ENCODE peak calls at places on chromosomes 6 and 20, in seven cellular contexts. One of them, this sample, is unnamed.

GRCh38 chr6:52552278-52552643 is 24.6 kb downstream of the TRAM2 start:
- DNase-seq in mesendoderm: no peak
- DNase-seq in trophoblast cell: no peak
- DNase-seq in neuronal stem cell: no peak
- DNase-seq in mesenchymal stem cell: no peak
- DNase-seq in H9: no peak
- DNase-seq in H1: no peak
- DNase-seq in this sample: no peak

GRCh38 chr20:45017281-45017680 is 51.0 kb downstream of the STK4 start:
- DNase-seq in mesendoderm: peak
- DNase-seq in trophoblast cell: no peak
- DNase-seq in neuronal stem cell: no peak
- DNase-seq in mesenchymal stem cell: no peak
- DNase-seq in H9: peak
- DNase-seq in H1: no peak
- DNase-seq in this sample: no peak

GRCh38 chr20:34713194-34713943 is 9.2 kb downstream of the TP53INP2 start:
- DNase-seq in mesendoderm: no peak
- DNase-seq in trophoblast cell: peak
- DNase-seq in neuronal stem cell: no peak
- DNase-seq in mesenchymal stem cell: peak
- DNase-seq in H9: no peak
- DNase-seq in H1: no peak
- DNase-seq in this sample: peak

GRCh38 chr20:54044156-54044555 is 26.2 kb downstream of the BCAS1 start:
- DNase-seq in mesendoderm: no peak
- DNase-seq in trophoblast cell: no peak
- DNase-seq in neuronal stem cell: no peak
- DNase-seq in mesenchymal stem cell: peak
- DNase-seq in H9: no peak
- DNase-seq in H1: no peak
- DNase-seq in this sample: peak

GRCh38 chr6:73652637-73653570 is 888 bp downstream of the SLC17A5 start:
- DNase-seq in mesendoderm: peak
- DNase-seq in trophoblast cell: peak
- DNase-seq in neuronal stem cell: peak
- DNase-seq in mesenchymal stem cell: peak
- DNase-seq in H9: peak
- DNase-seq in H1: peak
- DNase-seq in this sample: peak

GRCh38 chr20:47620808-47621805 is 119.4 kb downstream of the NCOA3 start:
- DNase-seq in mesendoderm: peak
- DNase-seq in trophoblast cell: no peak
- DNase-seq in neuronal stem cell: peak
- DNase-seq in mesenchymal stem cell: peak
- DNase-seq in H9: no peak
- DNase-seq in H1: no peak
- DNase-seq in this sample: peak

GRCh38 chr6:116461563-116462507 is 660 bp downstream of the CALHM6 start:
- DNase-seq in mesendoderm: peak
- DNase-seq in trophoblast cell: peak
- DNase-seq in neuronal stem cell: peak
- DNase-seq in mesenchymal stem cell: peak
- DNase-seq in H9: peak
- DNase-seq in H1: peak
- DNase-seq in this sample: peak

GRCh38 chr6:7540595-7540994 is 876 bp upstream of the DSP start:
- DNase-seq in mesendoderm: peak
- DNase-seq in trophoblast cell: peak
- DNase-seq in neuronal stem cell: no peak
- DNase-seq in mesenchymal stem cell: peak
- DNase-seq in H9: peak
- DNase-seq in H1: no peak
- DNase-seq in this sample: no peak

GRCh38 chr6:12288844-12289654 is 1.1 kb upstream of the EDN1 start:
- DNase-seq in mesendoderm: peak
- DNase-seq in trophoblast cell: peak
- DNase-seq in neuronal stem cell: peak
- DNase-seq in mesenchymal stem cell: peak
- DNase-seq in H9: peak
- DNase-seq in H1: peak
- DNase-seq in this sample: peak

GRCh38 chr6:149924933-149925252 is 2.0 kb upstream of the RAET1G start:
- DNase-seq in mesendoderm: no peak
- DNase-seq in trophoblast cell: no peak
- DNase-seq in neuronal stem cell: no peak
- DNase-seq in mesenchymal stem cell: no peak
- DNase-seq in H9: no peak
- DNase-seq in H1: no peak
- DNase-seq in this sample: no peak

GRCh38 chr6:36657942-36658544 is 20.5 kb upstream of the CDKN1A start:
- DNase-seq in mesendoderm: no peak
- DNase-seq in trophoblast cell: no peak
- DNase-seq in neuronal stem cell: no peak
- DNase-seq in mesenchymal stem cell: peak
- DNase-seq in H9: no peak
- DNase-seq in H1: no peak
- DNase-seq in this sample: peak

GRCh38 chr6:111552999-111553398 is 52.7 kb downstream of the TRAF3IP2 start:
- DNase-seq in mesendoderm: peak
- DNase-seq in trophoblast cell: no peak
- DNase-seq in neuronal stem cell: no peak
- DNase-seq in mesenchymal stem cell: no peak
- DNase-seq in H9: no peak
- DNase-seq in H1: peak
- DNase-seq in this sample: no peak

GRCh38 chr6:39137235-39137634 is 22.2 kb upstream of the SAYSD1 start:
- DNase-seq in mesendoderm: peak
- DNase-seq in trophoblast cell: peak
- DNase-seq in neuronal stem cell: peak
- DNase-seq in mesenchymal stem cell: peak
- DNase-seq in H9: peak
- DNase-seq in H1: peak
- DNase-seq in this sample: peak

GRCh38 chr6:29708432-29709177 is 14.6 kb upstream of the HLA-F start:
- DNase-seq in mesendoderm: no peak
- DNase-seq in trophoblast cell: no peak
- DNase-seq in neuronal stem cell: no peak
- DNase-seq in mesenchymal stem cell: no peak
- DNase-seq in H9: no peak
- DNase-seq in H1: no peak
- DNase-seq in this sample: no peak

GRCh38 chr6:158441639-158442308 is 118.1 kb upstream of the TMEM181 start:
- DNase-seq in mesendoderm: no peak
- DNase-seq in trophoblast cell: no peak
- DNase-seq in neuronal stem cell: no peak
- DNase-seq in mesenchymal stem cell: no peak
- DNase-seq in H9: no peak
- DNase-seq in H1: no peak
- DNase-seq in this sample: no peak

GRCh38 chr6:80095600-80095999 is 10.9 kb upstream of the BCKDHB start:
- DNase-seq in mesendoderm: no peak
- DNase-seq in trophoblast cell: no peak
- DNase-seq in neuronal stem cell: no peak
- DNase-seq in mesenchymal stem cell: no peak
- DNase-seq in H9: no peak
- DNase-seq in H1: no peak
- DNase-seq in this sample: no peak

GRCh38 chr6:110635096-110635495 is 158.7 kb upstream of the SLC22A16 start:
- DNase-seq in mesendoderm: no peak
- DNase-seq in trophoblast cell: no peak
- DNase-seq in neuronal stem cell: no peak
- DNase-seq in mesenchymal stem cell: no peak
- DNase-seq in H9: no peak
- DNase-seq in H1: no peak
- DNase-seq in this sample: no peak

GRCh38 chr6:157107915-157108651 is 215.2 kb downstream of the TMEM242 start:
- DNase-seq in mesendoderm: peak
- DNase-seq in trophoblast cell: peak
- DNase-seq in neuronal stem cell: no peak
- DNase-seq in mesenchymal stem cell: peak
- DNase-seq in H9: no peak
- DNase-seq in H1: no peak
- DNase-seq in this sample: peak

GRCh38 chr20:11453430-11453829 is 464.3 kb upstream of the BTBD3 start:
- DNase-seq in mesendoderm: no peak
- DNase-seq in trophoblast cell: no peak
- DNase-seq in neuronal stem cell: no peak
- DNase-seq in mesenchymal stem cell: peak
- DNase-seq in H9: no peak
- DNase-seq in H1: no peak
- DNase-seq in this sample: peak

GRCh38 chr20:62518911-62519310 is 43.1 kb upstream of the GATA5 start:
- DNase-seq in mesendoderm: no peak
- DNase-seq in trophoblast cell: no peak
- DNase-seq in neuronal stem cell: no peak
- DNase-seq in mesenchymal stem cell: no peak
- DNase-seq in H9: no peak
- DNase-seq in H1: no peak
- DNase-seq in this sample: no peak

GRCh38 chr20:47282864-47283263 is 73.6 kb downstream of the ZMYND8 start:
- DNase-seq in mesendoderm: no peak
- DNase-seq in trophoblast cell: no peak
- DNase-seq in neuronal stem cell: no peak
- DNase-seq in mesenchymal stem cell: no peak
- DNase-seq in H9: no peak
- DNase-seq in H1: no peak
- DNase-seq in this sample: no peak

GRCh38 chr6:85115876-85116275 is 334.0 kb upstream of the NT5E start:
- DNase-seq in mesendoderm: no peak
- DNase-seq in trophoblast cell: no peak
- DNase-seq in neuronal stem cell: no peak
- DNase-seq in mesenchymal stem cell: no peak
- DNase-seq in H9: no peak
- DNase-seq in H1: no peak
- DNase-seq in this sample: no peak

GRCh38 chr6:14001329-14002012 is 76.7 kb downstream of the RNF182 start:
- DNase-seq in mesendoderm: no peak
- DNase-seq in trophoblast cell: peak
- DNase-seq in neuronal stem cell: no peak
- DNase-seq in mesenchymal stem cell: peak
- DNase-seq in H9: no peak
- DNase-seq in H1: no peak
- DNase-seq in this sample: peak

DNA sequence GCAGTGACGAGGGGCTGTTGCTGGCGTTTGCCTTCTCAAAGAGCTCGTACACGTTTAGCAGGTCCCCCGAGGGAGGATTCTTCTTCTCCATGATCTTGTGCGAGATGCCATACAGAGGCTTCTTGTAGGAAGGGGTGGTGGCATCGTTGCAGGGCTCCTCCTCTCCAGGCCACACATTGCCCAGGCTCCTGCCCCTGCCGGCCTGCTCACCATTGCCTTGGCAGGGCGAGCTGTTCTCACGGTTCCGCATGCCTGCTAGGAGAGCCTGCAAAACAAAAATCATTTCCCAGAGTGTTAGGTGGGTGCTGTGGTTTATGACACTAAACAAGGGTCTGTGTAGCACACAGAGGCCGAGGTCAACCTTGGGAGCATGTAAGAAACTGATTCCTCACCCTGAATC is 42.7 kb downstream of the MTRES1 start:
- DNase-seq in mesendoderm: no peak
- DNase-seq in trophoblast cell: no peak
- DNase-seq in neuronal stem cell: no peak
- DNase-seq in mesenchymal stem cell: no peak
- DNase-seq in H9: no peak
- DNase-seq in H1: no peak
- DNase-seq in this sample: no peak
- H3K4ac ChIP-seq in mesendoderm: no peak
- H3K4ac ChIP-seq in trophoblast cell: no peak
- H3K4ac ChIP-seq in neuronal stem cell: no peak
- H3K4ac ChIP-seq in mesenchymal stem cell: no peak
- H3K4ac ChIP-seq in H9: no peak
- H3K4ac ChIP-seq in H1: no peak
- H3K4ac ChIP-seq in this sample: no peak

DNA sequence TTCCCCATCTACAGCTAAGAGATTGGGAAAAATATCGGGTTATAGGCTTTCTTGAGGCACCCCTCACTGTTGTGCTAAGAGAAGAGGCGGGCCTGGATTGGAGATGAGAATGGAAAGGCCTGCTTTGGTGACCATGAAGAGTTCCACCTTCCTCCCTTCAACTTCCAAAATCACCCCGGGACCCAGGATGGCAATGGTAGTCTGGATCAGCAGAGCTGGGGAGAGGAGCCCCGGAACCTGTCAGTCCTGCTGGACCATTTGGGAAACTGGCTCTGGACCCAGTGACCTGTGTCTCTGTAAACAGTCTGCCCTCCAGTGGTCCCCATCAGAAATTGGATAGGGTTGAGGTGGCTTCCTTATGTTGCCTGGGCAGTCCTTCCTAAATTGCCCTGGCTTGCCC is 1085.6 kb downstream of the KHDRBS2 start:
- DNase-seq in mesendoderm: peak
- DNase-seq in trophoblast cell: no peak
- DNase-seq in neuronal stem cell: no peak
- DNase-seq in mesenchymal stem cell: no peak
- DNase-seq in H9: no peak
- DNase-seq in H1: no peak
- DNase-seq in this sample: no peak
- H3K4ac ChIP-seq in mesendoderm: no peak
- H3K4ac ChIP-seq in trophoblast cell: no peak
- H3K4ac ChIP-seq in neuronal stem cell: no peak
- H3K4ac ChIP-seq in mesenchymal stem cell: no peak
- H3K4ac ChIP-seq in H9: no peak
- H3K4ac ChIP-seq in H1: no peak
- H3K4ac ChIP-seq in this sample: no peak

GRCh38 chr6:27966816-27967426 is 9.9 kb downstream of the OR2B6 start:
- DNase-seq in mesendoderm: no peak
- DNase-seq in trophoblast cell: no peak
- DNase-seq in neuronal stem cell: no peak
- DNase-seq in mesenchymal stem cell: no peak
- DNase-seq in H9: no peak
- DNase-seq in H1: no peak
- DNase-seq in this sample: no peak
- H3K4ac ChIP-seq in mesendoderm: no peak
- H3K4ac ChIP-seq in trophoblast cell: no peak
- H3K4ac ChIP-seq in neuronal stem cell: no peak
- H3K4ac ChIP-seq in mesenchymal stem cell: no peak
- H3K4ac ChIP-seq in H9: no peak
- H3K4ac ChIP-seq in H1: no peak
- H3K4ac ChIP-seq in this sample: no peak

DNA sequence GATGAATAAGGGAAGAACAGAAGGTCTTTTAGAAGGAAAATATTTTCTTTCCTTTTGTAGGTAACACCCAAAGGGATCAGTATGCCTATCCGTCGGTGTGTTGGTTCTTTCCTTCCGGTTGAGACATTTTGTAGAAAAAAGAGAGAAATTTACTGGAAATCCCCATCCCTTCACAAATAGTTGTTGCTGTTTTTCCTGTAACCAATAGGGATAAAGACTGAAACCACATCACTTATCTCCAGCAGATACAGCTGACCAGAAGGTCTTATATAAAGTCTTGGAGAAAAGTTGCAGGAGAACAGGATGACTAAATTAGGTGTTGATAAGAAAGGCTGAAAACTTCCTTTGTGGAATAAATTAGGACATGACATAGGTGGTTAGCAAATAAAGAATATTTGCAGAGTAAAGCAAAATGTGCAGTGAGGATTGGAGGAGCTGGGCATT is 14.8 kb upstream of the HLA-DRB1 start:
- DNase-seq in mesendoderm: no peak
- DNase-seq in trophoblast cell: no peak
- DNase-seq in neuronal stem cell: no peak
- DNase-seq in mesenchymal stem cell: peak
- DNase-seq in H9: no peak
- DNase-seq in H1: no peak
- DNase-seq in this sample: no peak
- H3K4ac ChIP-seq in mesendoderm: no peak
- H3K4ac ChIP-seq in trophoblast cell: no peak
- H3K4ac ChIP-seq in neuronal stem cell: no peak
- H3K4ac ChIP-seq in mesenchymal stem cell: no peak
- H3K4ac ChIP-seq in H9: no peak
- H3K4ac ChIP-seq in H1: no peak
- H3K4ac ChIP-seq in this sample: no peak

GRCh38 chr20:20837574-20838021 is 125.2 kb upstream of the RALGAPA2 start:
- DNase-seq in mesendoderm: peak
- DNase-seq in trophoblast cell: peak
- DNase-seq in neuronal stem cell: peak
- DNase-seq in mesenchymal stem cell: peak
- DNase-seq in H9: peak
- DNase-seq in H1: peak
- DNase-seq in this sample: peak
- H3K4ac ChIP-seq in mesendoderm: no peak
- H3K4ac ChIP-seq in trophoblast cell: no peak
- H3K4ac ChIP-seq in neuronal stem cell: no peak
- H3K4ac ChIP-seq in mesenchymal stem cell: no peak
- H3K4ac ChIP-seq in H9: no peak
- H3K4ac ChIP-seq in H1: no peak
- H3K4ac ChIP-seq in this sample: no peak

This sample was measured in IMR-90.